ENCODE peak calls at places on chromosomes 12 and 14, in ten cellular contexts. F is hippocampal formation; K is HCEC 1CT; Z is GM23338; T is pons; P is naive thymus-derived CD4-positive, alpha-beta T cell; J is effector memory CD8-positive, alpha-beta T cell; R is substantia nigra; S is RWPE1; H is DMS153. I is an unnamed sample.

GRCh38 chr12:112180422-112180821 is 55.1 kb downstream of the TRAFD1 start:
- DNase-seq in F (no peak), K (no peak), Z (no peak), T (no peak), P (no peak), J (no peak), R (no peak), S (no peak), H (no peak), I (no peak)

GRCh38 chr12:131536337-131536736 is 174.6 kb upstream of the SFSWAP start:
- DNase-seq in F (no peak), K (no peak), Z (no peak), T (no peak), P (peak), J (peak), R (no peak), S (no peak), H (no peak), I (no peak)

GRCh38 chr14:64788706-64789105 is 84.5 kb downstream of the PLEKHG3 start:
- DNase-seq in F (no peak), K (peak), Z (no peak), T (no peak), P (no peak), J (no peak), R (no peak), S (peak), H (no peak), I (peak)

GRCh38 chr12:75722714-75723200 is 211.3 kb upstream of the KRR1 start:
- DNase-seq in F (peak), K (peak), Z (no peak), T (peak), P (no peak), J (peak), R (no peak), S (peak), H (peak), I (no peak)

GRCh38 chr14:38989917-38990546 is 113.0 kb downstream of the SEC23A start:
- DNase-seq in F (no peak), K (peak), Z (no peak), T (peak), P (no peak), J (no peak), R (no peak), S (no peak), H (no peak), I (no peak)

GRCh38 chr12:24109381-24110039 is 160.0 kb upstream of the SOX5 start:
- DNase-seq in F (peak), K (peak), Z (peak), T (peak), P (no peak), J (no peak), R (no peak), S (peak), H (no peak), I (no peak)

GRCh38 chr14:90511795-90512331 is 115.0 kb downstream of the CALM1 start:
- DNase-seq in F (no peak), K (no peak), Z (no peak), T (peak), P (no peak), J (no peak), R (no peak), S (no peak), H (no peak), I (no peak)

GRCh38 chr14:60278350-60278749 is 29.3 kb downstream of the PPM1A start:
- DNase-seq in F (no peak), K (no peak), Z (peak), T (no peak), P (no peak), J (no peak), R (no peak), S (no peak), H (no peak), I (no peak)

GRCh38 chr14:94174622-94175402 is 690 bp downstream of the PPP4R4 start:
- DNase-seq in F (no peak), K (no peak), Z (peak), T (no peak), P (peak), J (no peak), R (peak), S (no peak), H (no peak), I (no peak)

GRCh38 chr12:69274861-69275260 is 35.5 kb downstream of the CPSF6 start:
- DNase-seq in F (no peak), K (peak), Z (no peak), T (no peak), P (no peak), J (no peak), R (no peak), S (no peak), H (no peak), I (no peak)

GRCh38 chr12:98741615-98742265 is 96.7 kb downstream of the APAF1 start:
- DNase-seq in F (no peak), K (no peak), Z (peak), T (no peak), P (no peak), J (no peak), R (no peak), S (no peak), H (no peak), I (peak)

GRCh38 chr12:21527451-21528180 is 1.5 kb downstream of the SPX start:
- DNase-seq in F (peak), K (peak), Z (peak), T (peak), P (peak), J (peak), R (peak), S (peak), H (peak), I (peak)

GRCh38 chr12:57483466-57483865 is 3.8 kb upstream of the ARHGAP9 start:
- DNase-seq in F (no peak), K (peak), Z (peak), T (no peak), P (no peak), J (no peak), R (no peak), S (no peak), H (no peak), I (no peak)

GRCh38 chr12:2256915-2257314 is 204.1 kb downstream of the CACNA1C start:
- DNase-seq in F (no peak), K (peak), Z (no peak), T (no peak), P (no peak), J (no peak), R (no peak), S (no peak), H (no peak), I (no peak)

GRCh38 chr12:125403145-125403789 is 338.0 kb downstream of the AACS start:
- DNase-seq in F (peak), K (no peak), Z (peak), T (peak), P (no peak), J (no peak), R (no peak), S (peak), H (no peak), I (no peak)

GRCh38 chr12:34297790-34298164 is 275.5 kb downstream of the ALG10 start:
- DNase-seq in F (no peak), K (no peak), Z (no peak), T (no peak), P (no peak), J (no peak), R (no peak), S (no peak), H (no peak), I (no peak)

GRCh38 chr12:89355243-89356068 is 3.2 kb upstream of the DUSP6 start:
- DNase-seq in F (no peak), K (no peak), Z (no peak), T (no peak), P (no peak), J (no peak), R (no peak), S (no peak), H (no peak), I (no peak)